ENCODE peak calls at places on chromosomes 12 and 14, in eight cellular contexts. O is non-pigmented ciliary epithelial cell; T is fibroblast of the conjunctiva; G is RPMI7951; J is T-helper 2 cell; A is HEK293T; C is H54; H is activated naive CD4-positive, alpha-beta T cell. I is an unnamed sample.

GRCh38 chr14:50403433-50403832 is 6.8 kb upstream of the CDKL1 start:
- DNase-seq in O (no peak), T (no peak), G (peak; percentile 36), J (no peak), A (no peak), C (no peak), H (no peak), I (peak; percentile 27)

GRCh38 chr12:69676257-69677012 is 22.7 kb downstream of the BEST3 start:
- DNase-seq in O (no peak), T (no peak), G (no peak), J (no peak), A (no peak), C (no peak), H (no peak), I (no peak)

GRCh38 chr12:25364529-25365339 is 114.0 kb upstream of the KRAS start:
- DNase-seq in O (no peak), T (no peak), G (no peak), J (peak; percentile 89), A (no peak), C (no peak), H (no peak), I (no peak)

GRCh38 chr14:22781606-22782000 is 15.1 kb downstream of the OXA1L start:
- DNase-seq in O (no peak), T (no peak), G (peak; percentile 72), J (no peak), A (no peak), C (peak; percentile 28), H (no peak), I (peak; percentile 17)

GRCh38 chr14:95256011-95256775 is 63.5 kb downstream of the CLMN start:
- DNase-seq in O (no peak), T (no peak), G (no peak), J (no peak), A (no peak), C (no peak), H (no peak), I (no peak)

GRCh38 chr12:76030378-76031080 is 1.0 kb downstream of the PHLDA1 start:
- DNase-seq in O (no peak), T (peak; percentile 24), G (no peak), J (peak; percentile 89), A (peak; percentile 31), C (no peak), H (peak; percentile 36), I (no peak)

GRCh38 chr12:85191-85666 is 18.7 kb downstream of the IQSEC3 start:
- DNase-seq in O (no peak), T (no peak), G (no peak), J (no peak), A (no peak), C (no peak), H (no peak), I (no peak)

GRCh38 chr12:52175411-52176350 is 16.1 kb downstream of the KRT80 start:
- DNase-seq in O (no peak), T (no peak), G (no peak), J (no peak), A (peak; percentile 36), C (no peak), H (no peak), I (no peak)

GRCh38 chr14:41362134-41362533 is 244.5 kb upstream of the LRFN5 start:
- DNase-seq in O (no peak), T (no peak), G (no peak), J (no peak), A (peak; percentile 8), C (peak; percentile 1), H (no peak), I (no peak)

GRCh38 chr12:33247625-33248024 is 192.0 kb downstream of the SYT10 start:
- DNase-seq in O (no peak), T (no peak), G (no peak), J (no peak), A (no peak), C (no peak), H (no peak), I (no peak)

GRCh38 chr14:104094709-104095425 is 9.4 kb downstream of the ASPG start:
- DNase-seq in O (no peak), T (peak; percentile 13), G (no peak), J (peak; percentile 61), A (peak; percentile 91), C (peak; percentile 87), H (peak; percentile 79), I (peak; percentile 91)

GRCh38 chr12:39723831-39724230 is 104.2 kb upstream of the ABCD2 start:
- DNase-seq in O (no peak), T (peak; percentile 45), G (peak; percentile 51), J (peak; percentile 80), A (no peak), C (peak; percentile 9), H (no peak), I (peak; percentile 3)

GRCh38 chr12:118979763-118980406 is 1.5 kb upstream of the SRRM4 start:
- DNase-seq in O (no peak), T (peak; percentile 8), G (peak; percentile 18), J (peak; percentile 59), A (peak; percentile 78), C (peak; percentile 37), H (no peak), I (peak; percentile 54)

GRCh38 chr12:89468017-89468416 is 56.6 kb downstream of the GALNT4 start:
- DNase-seq in O (no peak), T (no peak), G (no peak), J (peak; percentile 72), A (no peak), C (no peak), H (no peak), I (no peak)

GRCh38 chr14:62158779-62159178 is 396.6 kb downstream of the SNAPC1 start:
- DNase-seq in O (no peak), T (no peak), G (no peak), J (peak; percentile 2), A (no peak), C (no peak), H (no peak), I (no peak)

GRCh38 chr12:111766608-111767361 is at the start of gene ALDH2:
- DNase-seq in O (no peak), T (peak; percentile 34), G (no peak), J (peak; percentile 12), A (peak; percentile 81), C (no peak), H (no peak), I (peak; percentile 91)

GRCh38 chr12:13097526-13097925 is 5.9 kb downstream of the GSG1 start:
- DNase-seq in O (no peak), T (no peak), G (peak; percentile 18), J (no peak), A (no peak), C (no peak), H (no peak), I (no peak)

GRCh38 chr12:59234391-59234790 is 314.1 kb upstream of the LRIG3 start:
- DNase-seq in O (no peak), T (no peak), G (no peak), J (no peak), A (no peak), C (no peak), H (no peak), I (no peak)

GRCh38 chr12:98970210-98970609 is 325.1 kb downstream of the APAF1 start:
- DNase-seq in O (no peak), T (no peak), G (no peak), J (no peak), A (no peak), C (no peak), H (no peak), I (no peak)

GRCh38 chr12:21573733-21574358 is 30.8 kb downstream of the GYS2 start:
- DNase-seq in O (no peak), T (no peak), G (no peak), J (no peak), A (no peak), C (no peak), H (no peak), I (no peak)

GRCh38 chr12:66074561-66074960 is 56.0 kb downstream of the LLPH start:
- DNase-seq in O (peak; percentile 60), T (no peak), G (peak; percentile 51), J (no peak), A (no peak), C (no peak), H (no peak), I (peak; percentile 9)

GRCh38 chr12:107429006-107429698 is 256.4 kb upstream of the PWP1 start:
- DNase-seq in O (no peak), T (no peak), G (no peak), J (no peak), A (no peak), C (no peak), H (no peak), I (no peak)

GRCh38 chr12:88503344-88503743 is 76.9 kb downstream of the KITLG start:
- DNase-seq in O (no peak), T (no peak), G (no peak), J (no peak), A (no peak), C (no peak), H (no peak), I (no peak)

GRCh38 chr12:51323317-51323960 is 535 bp downstream of the BIN2 start:
- DNase-seq in O (no peak), T (no peak), G (no peak), J (peak; percentile 87), A (no peak), C (no peak), H (peak; percentile 10), I (no peak)

GRCh38 chr12:2194571-2194970 is 141.8 kb downstream of the CACNA1C start:
- DNase-seq in O (no peak), T (no peak), G (no peak), J (no peak), A (no peak), C (no peak), H (no peak), I (no peak)

GRCh38 chr12:47079894-47080724 is at the start of gene AMIGO2:
- DNase-seq in O (no peak), T (no peak), G (peak; percentile 58), J (peak; percentile 51), A (peak; percentile 35), C (peak; percentile 64), H (no peak), I (peak; percentile 54)

GRCh38 chr12:108630481-108631207 is 3.0 kb downstream of the SELPLG start:
- DNase-seq in O (no peak), T (no peak), G (peak; percentile 95), J (peak; percentile 58), A (no peak), C (no peak), H (no peak), I (no peak)

GRCh38 chr12:107655281-107656065 is 30.1 kb upstream of the PWP1 start:
- DNase-seq in O (no peak), T (no peak), G (no peak), J (no peak), A (no peak), C (no peak), H (no peak), I (no peak)

GRCh38 chr12:913919-914718 is 35.4 kb downstream of the RAD52 start:
- DNase-seq in O (peak; percentile 70), T (no peak), G (peak; percentile 59), J (no peak), A (no peak), C (peak; percentile 77), H (no peak), I (peak; percentile 54)

GRCh38 chr12:119902084-119902509 is 25.0 kb upstream of the CIT start:
- DNase-seq in O (peak; percentile 51), T (peak; percentile 63), G (peak; percentile 68), J (peak; percentile 87), A (peak; percentile 73), C (peak; percentile 44), H (peak; percentile 40), I (peak; percentile 69)

GRCh38 chr12:25692115-25693035 is 139.3 kb upstream of the LMNTD1 start:
- DNase-seq in O (no peak), T (peak; percentile 89), G (no peak), J (no peak), A (peak; percentile 69), C (no peak), H (no peak), I (no peak)

GRCh38 chr14:50344116-50344775 is 32.1 kb downstream of the DMAC2L start:
- DNase-seq in O (no peak), T (no peak), G (no peak), J (peak; percentile 78), A (no peak), C (no peak), H (peak; percentile 30), I (no peak)

GRCh38 chr12:122064034-122064777 is 14.3 kb upstream of the MLXIP start:
- DNase-seq in O (no peak), T (peak; percentile 90), G (peak; percentile 97), J (peak; percentile 36), A (peak; percentile 93), C (peak; percentile 81), H (no peak), I (peak; percentile 91)

GRCh38 chr12:108980831-108981618 is 39.8 kb downstream of the SVOP start:
- DNase-seq in O (peak; percentile 2), T (no peak), G (peak; percentile 4), J (no peak), A (no peak), C (no peak), H (no peak), I (peak; percentile 32)